ENCODE peak calls at places on chromosomes 13 and 19, in four cellular contexts. I, H, E and J are unnamed samples.

GRCh38 chr13:101554420-101555125 is 102.1 kb downstream of the ITGBL1 start:
- DNase-seq in E (no peak), H (no peak), I (no peak), J (no peak)

GRCh38 chr13:31012285-31013024 is 80.0 kb downstream of the TEX26 start:
- DNase-seq in E (peak), I (peak), H (no peak), J (no peak)

GRCh38 chr19:48896191-48896720 is 2.3 kb downstream of the TULP2 start:
- DNase-seq in H (peak), E (no peak), I (no peak), J (peak)

GRCh38 chr19:44003461-44004134 is 841 bp downstream of the ZNF230 start:
- DNase-seq in H (peak), E (peak), I (peak), J (no peak)

GRCh38 chr13:100213576-100213975 is 124.7 kb downstream of the PCCA start:
- DNase-seq in I (no peak), H (no peak), E (no peak), J (no peak)

GRCh38 chr13:113802090-113802531 is 43.1 kb downstream of the TMEM255B start:
- DNase-seq in E (peak), I (peak), H (peak), J (peak)

GRCh38 chr13:33284916-33285315 is 639 bp downstream of the STARD13 start:
- DNase-seq in H (no peak), E (peak), I (no peak), J (no peak)

GRCh38 chr19:40369797-40370196 is 20.2 kb downstream of the HIPK4 start:
- DNase-seq in H (no peak), E (no peak), I (no peak), J (no peak)

GRCh38 chr13:58369941-58370340 is 738.4 kb downstream of the PCDH17 start:
- DNase-seq in I (no peak), H (no peak), E (no peak), J (no peak)

GRCh38 chr19:10431943-10432735 is 11.8 kb downstream of the PDE4A start:
- DNase-seq in E (no peak), I (no peak), H (peak), J (peak)

GRCh38 chr19:49832556-49832955 is 14.5 kb downstream of the MED25 start:
- DNase-seq in H (no peak), E (no peak), I (no peak), J (no peak)

GRCh38 chr19:4597975-4598671 is 38.6 kb upstream of the SEMA6B start:
- DNase-seq in E (no peak), I (peak), H (peak), J (peak)

GRCh38 chr19:51587264-51588191 is 16.4 kb downstream of the ZNF175 start:
- DNase-seq in I (no peak), H (no peak), E (no peak), J (no peak)

GRCh38 chr19:58572818-58573657 is at the start of gene MZF1:
- DNase-seq in E (peak), H (peak), I (peak), J (peak)

GRCh38 chr13:75316427-75316826 is 165.5 kb downstream of the TBC1D4 start:
- DNase-seq in H (no peak), I (no peak), E (no peak), J (no peak)

GRCh38 chr13:105821337-105821736 is 714.1 kb downstream of the EFNB2 start:
- DNase-seq in I (no peak), E (no peak), H (no peak), J (no peak)

GRCh38 chr19:37963190-37963947 is 56.4 kb downstream of the SIPA1L3 start:
- DNase-seq in E (peak), I (no peak), H (no peak), J (no peak)

GRCh38 chr19:15154002-15154612 is 46.7 kb downstream of the NOTCH3 start:
- DNase-seq in I (peak), E (peak), H (peak), J (peak)

GRCh38 chr13:95375706-95376105 is 74.5 kb upstream of the ABCC4 start:
- DNase-seq in E (no peak), H (no peak), I (no peak), J (no peak)

GRCh38 chr19:8608858-8609209 is 1.7 kb downstream of the ADAMTS10 start:
- DNase-seq in E (no peak), I (no peak), H (no peak), J (no peak)

GRCh38 chr13:45238945-45239795 is 38.3 kb upstream of the KCTD4 start:
- DNase-seq in E (no peak), I (no peak), H (no peak), J (no peak)

GRCh38 chr13:103941506-103942148 is 875.4 kb upstream of the SLC10A2 start:
- DNase-seq in I (no peak), H (no peak), E (no peak), J (no peak)
- TF ChIP-seq RNF2 in I (no peak), H (no peak), E (no peak), J (no peak)

DNA sequence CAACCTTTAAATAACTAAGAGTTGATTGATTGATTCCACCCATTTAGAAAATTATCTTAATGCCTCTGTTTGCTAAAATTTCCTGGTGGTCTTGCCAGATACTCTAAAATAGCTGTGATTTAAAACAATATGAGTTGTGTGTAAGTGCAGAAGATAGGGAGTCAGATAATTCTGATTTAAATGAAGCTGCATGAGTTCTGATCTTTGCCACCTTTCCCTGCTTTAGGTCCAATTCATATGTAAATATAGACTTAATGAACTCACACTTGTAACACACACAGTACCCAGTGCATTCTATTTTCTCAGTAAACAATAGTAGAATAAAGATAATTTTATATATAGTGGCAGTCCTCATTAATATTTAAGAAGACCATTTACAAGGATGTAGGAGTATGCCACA is 981.8 kb downstream of the SLITRK1 start:
- DNase-seq in E (no peak), H (no peak), I (no peak), J (no peak)
- TF ChIP-seq RNF2 in E (no peak), H (no peak), I (no peak), J (no peak)

GRCh38 chr19:33798701-33799111 is 2.0 kb downstream of the KCTD15 start:
- DNase-seq in H (no peak), E (no peak), I (no peak), J (no peak)

GRCh38 chr19:33794578-33795369 is 1.9 kb upstream of the KCTD15 start:
- DNase-seq in H (no peak), E (no peak), I (no peak), J (peak)

GRCh38 chr19:33797821-33798633 is 1.4 kb downstream of the KCTD15 start:
- DNase-seq in I (peak), H (peak), E (no peak), J (peak)

GRCh38 chr19:33795370-33796163 is 1.1 kb upstream of the KCTD15 start:
- DNase-seq in H (peak), E (peak), I (peak), J (peak)

DNA sequence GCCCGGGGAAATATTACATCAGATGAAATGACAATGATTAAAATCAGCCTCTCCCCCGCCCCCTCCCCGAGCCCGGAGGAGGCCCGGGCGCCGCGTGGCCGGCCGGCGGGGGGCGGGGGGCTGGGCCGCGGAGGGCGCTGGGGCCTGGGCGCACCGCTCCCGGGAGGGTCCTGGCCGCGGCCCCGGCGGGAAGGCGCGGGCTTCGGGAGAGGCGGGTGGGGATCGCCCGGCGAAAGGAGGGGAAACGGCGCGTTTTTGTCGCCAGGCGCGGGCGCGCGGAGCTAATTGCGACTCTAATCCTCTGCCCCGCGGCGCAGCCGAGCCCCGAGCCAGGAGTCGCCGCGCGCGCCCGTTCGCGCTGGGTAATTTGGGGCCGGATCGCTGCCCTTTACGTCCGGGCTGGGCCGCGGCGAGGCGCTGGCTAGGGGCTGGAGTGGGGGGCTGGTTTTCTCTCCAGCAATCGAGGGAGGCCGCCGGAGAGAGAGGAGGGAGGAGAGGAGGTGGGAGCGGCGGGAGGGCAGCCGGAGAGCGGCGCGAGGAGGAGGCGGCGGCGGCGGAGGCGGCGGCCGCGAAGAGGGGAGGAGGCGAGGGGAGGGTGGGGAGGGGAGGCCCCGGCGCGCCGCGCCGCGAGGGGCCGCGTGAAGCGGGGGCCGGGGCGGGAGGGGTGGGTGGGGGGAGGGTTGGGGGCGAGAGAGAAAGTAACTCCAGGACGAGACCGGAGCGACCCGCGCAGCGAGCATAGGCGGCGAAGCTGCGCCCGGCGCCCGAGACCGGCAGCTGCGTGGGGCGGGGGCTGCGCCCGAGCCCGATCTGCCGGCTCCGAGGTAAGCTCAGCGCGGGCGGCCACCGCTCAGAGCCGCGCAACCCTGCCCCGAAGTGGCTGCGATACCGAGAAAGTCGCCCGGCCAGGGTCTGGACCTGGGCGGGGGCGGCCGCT is at the start of gene KCTD15:
- DNase-seq in H (peak), E (no peak), I (no peak), J (no peak)
- TF ChIP-seq RNF2 in H (no peak), E (no peak), I (no peak), J (no peak)

GRCh38 chr19:13621413-13621812 is 115.1 kb upstream of the CACNA1A start:
- DNase-seq in H (no peak), I (no peak), E (no peak), J (peak)
- TF ChIP-seq RNF2 in H (no peak), I (no peak), E (no peak), J (no peak)

GRCh38 chr19:7228935-7229541 is 65.2 kb downstream of the INSR start:
- DNase-seq in I (no peak), H (no peak), E (no peak), J (no peak)

GRCh38 chr19:7230826-7231225 is 63.4 kb downstream of the INSR start:
- DNase-seq in E (no peak), I (no peak), H (no peak), J (no peak)

GRCh38 chr19:7226749-7227148 is 67.5 kb downstream of the INSR start:
- DNase-seq in I (no peak), E (no peak), H (no peak), J (no peak)

GRCh38 chr19:7227735-7228134 is 66.5 kb downstream of the INSR start:
- DNase-seq in H (no peak), I (no peak), E (no peak), J (no peak)

DNA sequence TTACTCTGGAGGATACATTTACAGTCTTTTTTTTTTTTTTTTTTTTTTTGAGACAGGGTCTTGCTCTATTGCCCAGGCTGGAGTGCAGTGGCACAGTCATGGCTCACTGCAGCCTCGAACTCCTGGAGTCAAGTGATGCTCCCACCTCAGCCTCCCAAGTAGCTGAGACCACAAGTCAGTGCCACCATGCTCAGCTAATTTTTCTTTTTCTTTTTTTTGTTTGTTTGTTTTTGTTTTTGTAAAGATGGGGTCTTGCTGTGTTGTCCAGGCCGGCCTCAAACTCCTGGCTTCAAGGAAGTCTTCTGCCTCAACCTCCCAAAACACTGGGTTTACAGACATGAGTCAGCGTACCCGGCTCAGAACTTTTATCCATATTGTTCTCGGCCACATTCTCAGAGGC is 64.5 kb downstream of the INSR start:
- DNase-seq in E (no peak), I (no peak), H (no peak), J (no peak)
- TF ChIP-seq RNF2 in E (no peak), I (no peak), H (no peak), J (no peak)